ENCODE peak calls at places on chromosomes 16 and 17, in ten cellular contexts. Z, U, G, M, K, T, L, R, C and J are unnamed samples.

GRCh38 chr17:4900231-4901107 is 1.1 kb downstream of the C17orf107 start:
- DNase-seq in G (peak; percentile 92), C (peak; percentile 34), U (peak; percentile 90), T (no peak), Z (no peak), R (peak; percentile 87), K (peak; percentile 97), L (peak; percentile 70), M (no peak), J (no peak)

GRCh38 chr16:55257971-55258613 is 65.9 kb upstream of the IRX6 start:
- DNase-seq in C (no peak), K (peak; percentile 93), Z (peak; percentile 78), T (peak; percentile 49), R (peak; percentile 78), M (no peak), G (peak; percentile 86), L (peak; percentile 79), U (peak; percentile 89), J (peak; percentile 71)

GRCh38 chr16:1674751-1675664 is 3.1 kb upstream of the JPT2 start:
- DNase-seq in Z (no peak), U (no peak), M (no peak), G (no peak), C (no peak), T (no peak), L (no peak), R (no peak), K (peak; percentile 36), J (no peak)

GRCh38 chr17:56690441-56691291 is 97.2 kb downstream of the NOG start:
- DNase-seq in Z (no peak), G (no peak), U (no peak), L (no peak), C (no peak), K (no peak), M (no peak), R (peak; percentile 70), T (no peak), J (no peak)

GRCh38 chr16:70697601-70698170 is 11.8 kb upstream of the MTSS2 start:
- DNase-seq in M (no peak), L (no peak), U (peak; percentile 54), Z (no peak), K (no peak), G (no peak), T (no peak), R (no peak), C (no peak), J (no peak)

GRCh38 chr17:16491703-16492612 is at the start of gene LRRC75A:
- DNase-seq in K (peak; percentile 90), R (peak; percentile 86), G (peak; percentile 86), C (peak; percentile 18), L (peak; percentile 92), U (peak; percentile 92), T (peak; percentile 76), Z (peak; percentile 49), M (no peak), J (peak; percentile 41)

GRCh38 chr17:43945074-43945824 is 3.0 kb upstream of the PPY start:
- DNase-seq in T (no peak), G (no peak), U (no peak), L (no peak), K (peak; percentile 47), C (no peak), Z (no peak), M (no peak), R (no peak), J (no peak)

GRCh38 chr17:7745748-7746470 is 28.4 kb downstream of the DNAH2 start:
- DNase-seq in C (no peak), M (no peak), T (no peak), G (no peak), L (no peak), Z (no peak), K (no peak), R (no peak), U (no peak), J (no peak)

GRCh38 chr16:83037884-83038283 is 411.1 kb downstream of the CDH13 start:
- DNase-seq in M (no peak), C (no peak), K (no peak), Z (no peak), R (no peak), G (no peak), T (no peak), U (no peak), L (no peak), J (no peak)

GRCh38 chr17:30961213-30962188 is 9.3 kb upstream of the RNF135 start:
- DNase-seq in K (peak; percentile 49), Z (no peak), C (no peak), T (no peak), G (peak; percentile 17), L (peak; percentile 33), U (no peak), M (no peak), R (no peak), J (no peak)

GRCh38 chr16:68250951-68251350 is 5.8 kb downstream of the PLA2G15 start:
- DNase-seq in T (no peak), M (no peak), L (no peak), R (no peak), C (no peak), G (no peak), K (no peak), U (no peak), Z (no peak), J (no peak)

GRCh38 chr16:20931066-20931465 is 30.5 kb downstream of the LYRM1 start:
- DNase-seq in T (no peak), L (no peak), M (no peak), R (no peak), K (no peak), U (no peak), G (no peak), C (no peak), Z (no peak), J (no peak)

GRCh38 chr17:48603959-48604769 is 622 bp downstream of the HOXB6 start:
- DNase-seq in T (no peak), G (peak; percentile 69), U (peak; percentile 51), C (no peak), R (peak; percentile 90), Z (no peak), K (peak; percentile 82), L (no peak), M (no peak), J (no peak)

DNA sequence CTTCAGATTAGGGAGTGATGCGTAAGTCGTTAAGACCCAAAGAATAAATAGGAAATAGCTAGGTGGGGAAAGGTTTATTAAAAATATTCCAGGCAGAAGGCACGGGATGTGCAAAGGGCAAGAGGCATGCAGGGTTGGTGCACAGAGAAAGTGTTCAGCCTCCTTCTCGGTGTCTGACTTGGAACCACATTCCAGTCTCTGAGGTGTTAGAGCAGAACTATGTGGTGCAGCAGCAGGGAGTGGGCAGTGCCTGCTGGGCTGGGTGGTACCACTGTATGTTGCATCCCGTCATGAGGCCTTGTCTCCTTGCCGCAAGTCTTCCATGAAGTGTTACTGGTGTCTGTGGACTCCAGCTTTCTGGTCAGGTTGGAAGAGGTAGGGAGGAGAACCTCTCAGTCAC is 11.1 kb downstream of the NKD1 start:
- DNase-seq in K (no peak), R (no peak), G (no peak), Z (no peak), M (no peak), L (no peak), T (no peak), U (no peak), C (no peak), J (no peak)
- H3K4me1 ChIP-seq in K (no peaks in the 10 kb centered on the region), R (no peaks in the 10 kb centered on the region), G (no peaks in the 10 kb centered on the region), Z (no peaks in the 10 kb centered on the region), M (peaks cover 19% of the 10 kb centered on the region), L (no peaks in the 10 kb centered on the region), T (no peaks in the 10 kb centered on the region), U (peaks cover 5% of the 10 kb centered on the region), C (peaks cover 2% of the 10 kb centered on the region), J (no peaks in the 10 kb centered on the region)

GRCh38 chr17:17508019-17508535 is 11.9 kb upstream of the RASD1 start:
- DNase-seq in L (no peak), U (no peak), Z (no peak), C (no peak), M (no peak), K (no peak), R (peak; percentile 58), G (no peak), T (no peak), J (no peak)
- H3K4me1 ChIP-seq in L (peaks cover 5% of the 10 kb centered on the region), U (peaks cover 9% of the 10 kb centered on the region), Z (peaks cover 16% of the 10 kb centered on the region), C (no peaks in the 10 kb centered on the region), M (peaks cover 3% of the 10 kb centered on the region), K (no peaks in the 10 kb centered on the region), R (no peaks in the 10 kb centered on the region), G (no peaks in the 10 kb centered on the region), T (peaks cover 11% of the 10 kb centered on the region), J (no peaks in the 10 kb centered on the region)

DNA sequence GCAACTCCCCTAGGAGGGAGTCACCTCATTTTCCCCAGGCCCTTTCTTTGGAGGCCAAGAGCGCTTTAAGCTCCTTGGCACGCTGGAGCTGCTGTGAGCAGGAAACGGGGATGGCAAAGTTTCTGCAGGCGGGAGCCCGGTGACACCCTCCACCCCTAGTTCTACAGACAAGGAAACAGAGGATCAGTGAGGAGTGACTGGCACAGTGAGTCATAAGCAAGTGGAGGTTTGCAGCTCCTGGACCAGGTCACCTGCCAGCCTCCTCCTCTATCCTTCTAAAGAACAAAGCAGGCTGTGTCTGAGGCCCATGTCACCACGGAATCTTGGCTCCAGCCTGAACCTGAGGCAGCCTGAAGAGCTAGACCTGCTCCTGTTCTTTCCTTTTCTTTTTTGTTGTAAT is 141.9 kb downstream of the TMEM132E start:
- DNase-seq in M (no peak), L (no peak), Z (peak; percentile 14), K (peak; percentile 32), C (no peak), G (no peak), R (no peak), U (no peak), T (no peak), J (no peak)
- H3K4me1 ChIP-seq in M (no peaks in the 10 kb centered on the region), L (no peaks in the 10 kb centered on the region), Z (peaks cover 5% of the 10 kb centered on the region), K (peaks cover 2% of the 10 kb centered on the region), C (no peaks in the 10 kb centered on the region), G (no peaks in the 10 kb centered on the region), R (no peaks in the 10 kb centered on the region), U (no peaks in the 10 kb centered on the region), T (no peaks in the 10 kb centered on the region), J (no peaks in the 10 kb centered on the region)

DNA sequence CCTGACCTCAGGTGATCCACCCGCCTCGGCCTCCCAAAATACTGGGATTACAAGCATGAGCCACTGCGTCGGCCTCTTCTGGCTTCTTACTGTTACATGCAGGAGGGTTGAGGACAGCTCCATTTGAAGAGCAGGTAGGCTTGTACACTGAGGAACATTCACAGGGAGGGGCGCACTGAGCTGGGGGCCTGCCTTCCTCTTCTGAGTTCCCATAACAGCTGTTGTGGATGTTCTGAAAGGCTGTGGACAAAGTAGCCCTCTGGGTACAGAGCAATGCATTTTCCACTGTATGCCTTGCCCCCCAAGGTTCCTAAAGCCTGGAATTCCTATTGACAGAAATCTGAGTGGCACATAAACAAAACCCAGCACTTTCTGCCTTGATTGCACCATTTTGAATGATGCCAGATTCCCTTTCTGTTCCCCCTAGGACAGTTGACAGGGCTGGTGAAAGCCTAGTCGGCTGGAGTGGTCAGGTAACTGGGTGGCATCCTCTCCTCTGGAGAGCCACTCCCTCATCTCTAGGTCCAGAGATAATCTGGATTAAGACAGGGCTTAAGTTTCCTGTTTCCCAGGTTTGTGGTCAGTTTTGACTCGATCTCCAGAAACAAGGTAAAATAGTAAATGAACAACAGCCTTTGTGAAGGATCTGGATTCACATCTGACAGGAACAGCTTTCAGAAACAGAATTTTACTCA is 1.4 kb upstream of the CDK5R1 start:
- DNase-seq in U (no peak), Z (no peak), T (no peak), R (peak; percentile 43), K (no peak), C (no peak), G (no peak), M (no peak), L (no peak), J (no peak)
- H3K4me1 ChIP-seq in U (peaks cover 20% of the 10 kb centered on the region), Z (peaks cover 35% of the 10 kb centered on the region), T (peaks cover 25% of the 10 kb centered on the region), R (peaks cover 15% of the 10 kb centered on the region), K (peaks cover 17% of the 10 kb centered on the region), C (peaks cover 36% of the 10 kb centered on the region), G (peaks cover 50% of the 10 kb centered on the region), M (peaks cover 15% of the 10 kb centered on the region), L (peaks cover 51% of the 10 kb centered on the region), J (peaks cover 8% of the 10 kb centered on the region)

GRCh38 chr17:2860883-2861282 is 64.6 kb downstream of the RAP1GAP2 start:
- DNase-seq in M (no peak), G (no peak), K (no peak), T (no peak), L (no peak), C (no peak), U (no peak), R (no peak), Z (no peak), J (no peak)
- H3K4me1 ChIP-seq in M (no peaks in the 10 kb centered on the region), G (peaks cover 61% of the 10 kb centered on the region), K (peaks cover 8% of the 10 kb centered on the region), T (no peaks in the 10 kb centered on the region), L (peaks cover 13% of the 10 kb centered on the region), C (no peaks in the 10 kb centered on the region), U (no peaks in the 10 kb centered on the region), R (peaks cover 3% of the 10 kb centered on the region), Z (peaks cover 88% of the 10 kb centered on the region), J (no peaks in the 10 kb centered on the region)